ENCODE peak calls at places on chromosomes 12 and 14, in eight cellular contexts. Q is NCI-H2081; S is RWPE2; B is stimulated activated naive CD8-positive, alpha-beta T cell treated with anti-CD3 and anti-CD28 coated beads, Interleukin-15, Interleukin-2, amounts not matched to agents 100 U/mL and 50 U/mL, for 24 hours; A is fibroblast of the aortic adventitia; C is fibroblast of pulmonary artery; G is T-helper 17 cell; K is COR-L47. F is an unnamed sample.

GRCh38 chr14:35404246-35404495 is 378 bp downstream of the NFKBIA start:
- DNase-seq in K (no peak), Q (no peak), S (no peak), B (no peak), C (no peak), A (no peak), G (no peak), F (no peak)

GRCh38 chr14:106308839-106309389 is 782.5 kb downstream of the TMEM121 start:
- DNase-seq in K (peak), C (no peak), B (peak), S (no peak), G (peak), A (no peak), Q (peak), F (peak)

GRCh38 chr14:90620540-90621204 is 195.6 kb downstream of the TTC7B start:
- DNase-seq in B (no peak), C (no peak), K (no peak), A (no peak), G (no peak), S (no peak), Q (no peak), F (no peak)

GRCh38 chr14:22549981-22550670 is 38.9 kb downstream of the DAD1 start:
- DNase-seq in K (no peak), A (peak), C (peak), G (peak), B (peak), Q (no peak), S (no peak), F (no peak)

GRCh38 chr12:120643574-120643973 is 3.1 kb downstream of the CABP1 start:
- DNase-seq in G (no peak), Q (no peak), K (no peak), B (no peak), A (no peak), S (no peak), C (no peak), F (no peak)

GRCh38 chr12:90079811-90080210 is 371.2 kb upstream of the ATP2B1 start:
- DNase-seq in A (no peak), G (no peak), K (no peak), C (no peak), S (no peak), Q (no peak), B (no peak), F (no peak)

GRCh38 chr12:103962493-103962892 is 3.2 kb upstream of the TDG start:
- DNase-seq in K (no peak), C (no peak), B (no peak), G (no peak), Q (no peak), S (no peak), A (no peak), F (no peak)

GRCh38 chr12:119301367-119301766 is 33.2 kb upstream of the CCDC60 start:
- DNase-seq in Q (no peak), K (no peak), S (no peak), A (no peak), B (no peak), G (no peak), C (no peak), F (no peak)

GRCh38 chr12:3741882-3742672 is 10.8 kb downstream of the CRACR2A start:
- DNase-seq in B (no peak), K (no peak), G (no peak), S (no peak), A (no peak), C (no peak), Q (no peak), F (no peak)

GRCh38 chr14:24080888-24081738 is 9.8 kb downstream of the CPNE6 start:
- DNase-seq in Q (peak), K (peak), B (peak), G (peak), C (no peak), S (peak), A (peak), F (peak)

GRCh38 chr12:90618606-90619005 is 336.4 kb downstream of the CCER1 start:
- DNase-seq in C (peak), K (no peak), Q (no peak), G (no peak), S (no peak), A (no peak), B (no peak), F (no peak)

GRCh38 chr14:99261916-99262787 is 9.8 kb downstream of the BCL11B start:
- DNase-seq in S (peak), Q (no peak), B (peak), C (no peak), K (no peak), A (no peak), G (peak), F (no peak)

GRCh38 chr12:12048714-12049113 is 22.0 kb upstream of the BCL2L14 start:
- DNase-seq in B (no peak), A (no peak), G (no peak), Q (no peak), S (no peak), K (no peak), C (no peak), F (no peak)

F was measured in erythroblast.